ENCODE peak calls at places on chromosomes 2 and 18, in four cellular contexts. N is A549, B is heart right ventricle, W is BE2C. Y is an unnamed sample.

GRCh38 chr2:112711356-112711755 is 9.5 kb upstream of the NT5DC4 start:
- DNase-seq in N (no peak), B (no peak), W (no peak), Y (no peak)

GRCh38 chr2:160465406-160465805 is 28.2 kb downstream of the RBMS1 start:
- DNase-seq in N (no peak), B (no peak), W (no peak), Y (no peak)

GRCh38 chr2:151560289-151560688 is 150.6 kb downstream of the RIF1 start:
- DNase-seq in N (no peak), B (peak), W (no peak), Y (no peak)

GRCh38 chr18:26813043-26813442 is 52.5 kb downstream of the AQP4 start:
- DNase-seq in N (peak), B (peak), W (peak), Y (peak)

GRCh38 chr2:23745726-23746105 is 181.2 kb downstream of the ATAD2B start:
- DNase-seq in N (no peak), B (peak), W (peak), Y (no peak)

GRCh38 chr18:13261658-13262357 is 43.2 kb downstream of the LDLRAD4 start:
- DNase-seq in N (no peak), B (no peak), W (no peak), Y (no peak)

GRCh38 chr2:230778350-230779140 is 65.9 kb downstream of the CAB39 start:
- DNase-seq in N (no peak), B (no peak), W (no peak), Y (no peak)

GRCh38 chr2:196372276-196372809 is 201.0 kb upstream of the STK17B start:
- DNase-seq in N (no peak), B (no peak), W (no peak), Y (no peak)

GRCh38 chr18:22681912-22682311 is 251.2 kb upstream of the RBBP8 start:
- DNase-seq in N (no peak), B (no peak), W (no peak), Y (no peak)

GRCh38 chr18:46723856-46724415 is 32.9 kb downstream of the ST8SIA5 start:
- DNase-seq in N (no peak), B (no peak), W (no peak), Y (no peak)

GRCh38 chr2:128664499-128664971 is 345.9 kb upstream of the HS6ST1 start:
- DNase-seq in N (no peak), B (no peak), W (no peak), Y (no peak)

GRCh38 chr2:181104512-181105121 is 124.2 kb downstream of the UBE2E3 start:
- DNase-seq in N (peak), B (no peak), W (peak), Y (peak)

GRCh38 chr18:70659026-70659726 is 370.3 kb downstream of the SOCS6 start:
- DNase-seq in N (no peak), B (peak), W (no peak), Y (no peak)

GRCh38 chr2:225158360-225158759 is 116.1 kb upstream of the DOCK10 start:
- DNase-seq in N (no peak), B (no peak), W (no peak), Y (no peak)

GRCh38 chr18:2898131-2898640 is 51.4 kb downstream of the EMILIN2 start:
- DNase-seq in N (no peak), B (no peak), W (no peak), Y (peak)

GRCh38 chr2:240467149-240467642 is 31.7 kb downstream of the GPC1 start:
- DNase-seq in N (no peak), B (no peak), W (peak), Y (no peak)

GRCh38 chr2:873651-874580 is 76.7 kb upstream of the SNTG2 start:
- DNase-seq in N (no peak), B (no peak), W (no peak), Y (no peak)

GRCh38 chr2:136527560-136527959 is 237.8 kb upstream of the THSD7B start:
- DNase-seq in N (no peak), B (peak), W (no peak), Y (peak)

GRCh38 chr2:47654790-47655562 is 128.0 kb upstream of the MSH6 start:
- DNase-seq in N (no peak), B (no peak), W (no peak), Y (no peak)

GRCh38 chr2:237662671-237663093 is 35.3 kb downstream of the LRRFIP1 start:
- DNase-seq in N (no peak), B (peak), W (peak), Y (peak)

GRCh38 chr18:31489311-31489710 is 8.7 kb upstream of the DSG2 start:
- DNase-seq in N (no peak), B (no peak), W (no peak), Y (no peak)

GRCh38 chr2:75561566-75562512 is 1.1 kb upstream of the EVA1A start:
- DNase-seq in N (no peak), B (no peak), W (no peak), Y (no peak)

GRCh38 chr2:241066893-241067341 is 35.2 kb downstream of the MTERF4 start:
- DNase-seq in N (no peak), B (no peak), W (no peak), Y (no peak)

GRCh38 chr2:211867845-211868361 is 670.7 kb downstream of the ERBB4 start:
- DNase-seq in N (no peak), B (no peak), W (no peak), Y (no peak)

DNA sequence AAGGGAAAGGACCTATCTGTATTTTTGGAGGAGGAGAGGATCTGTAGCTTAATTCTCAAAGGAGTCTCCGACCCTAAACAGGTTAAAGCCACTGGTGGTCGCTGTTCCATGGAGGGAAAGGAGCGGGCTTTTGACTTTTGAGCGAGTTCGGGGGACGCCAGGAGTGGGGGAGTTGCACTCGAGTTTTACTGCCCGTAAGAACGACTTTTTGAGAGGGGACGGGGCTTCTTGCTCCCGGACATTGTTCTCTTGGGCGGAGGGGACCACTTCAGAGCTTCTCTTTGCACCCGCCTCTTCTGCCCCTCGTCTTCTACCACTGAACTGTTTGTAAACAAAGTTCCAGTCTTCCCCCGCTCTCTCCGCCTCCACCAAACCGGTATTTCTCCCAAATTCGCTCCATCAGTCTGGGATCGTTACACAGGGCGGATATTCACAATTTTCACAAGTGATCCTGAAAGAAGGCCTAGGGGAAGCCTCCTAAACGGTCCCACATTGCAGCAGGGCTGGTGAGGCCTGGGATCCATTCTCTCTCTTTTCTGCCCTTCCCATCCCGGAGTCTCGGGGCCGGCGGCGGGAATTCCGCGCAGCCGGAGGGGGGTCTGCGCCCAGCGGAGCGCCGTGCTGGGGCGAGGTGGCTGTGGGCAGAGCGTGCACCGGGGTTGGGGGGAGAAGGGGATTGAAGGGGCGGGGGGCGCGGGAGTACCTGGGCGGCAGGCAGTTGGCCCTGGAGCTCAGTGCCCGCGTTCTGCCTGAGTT is 6.6 kb downstream of the DLX2 start:
- DNase-seq in N (no peak), B (no peak), W (no peak), Y (no peak)
- TF ChIP-seq CTCF in N (no peak), B (no peak), W (peak), Y (no peak)

GRCh38 chr2:7661532-7661931 is 744.3 kb downstream of the RNF144A start:
- DNase-seq in N (no peak), B (no peak), W (no peak), Y (no peak)

GRCh38 chr2:7660816-7661215 is 743.6 kb downstream of the RNF144A start:
- DNase-seq in N (no peak), B (no peak), W (no peak), Y (no peak)

GRCh38 chr2:7653617-7654016 is 736.4 kb downstream of the RNF144A start:
- DNase-seq in N (no peak), B (no peak), W (no peak), Y (no peak)

GRCh38 chr2:7655629-7656028 is 738.4 kb downstream of the RNF144A start:
- DNase-seq in N (no peak), B (no peak), W (no peak), Y (no peak)

DNA sequence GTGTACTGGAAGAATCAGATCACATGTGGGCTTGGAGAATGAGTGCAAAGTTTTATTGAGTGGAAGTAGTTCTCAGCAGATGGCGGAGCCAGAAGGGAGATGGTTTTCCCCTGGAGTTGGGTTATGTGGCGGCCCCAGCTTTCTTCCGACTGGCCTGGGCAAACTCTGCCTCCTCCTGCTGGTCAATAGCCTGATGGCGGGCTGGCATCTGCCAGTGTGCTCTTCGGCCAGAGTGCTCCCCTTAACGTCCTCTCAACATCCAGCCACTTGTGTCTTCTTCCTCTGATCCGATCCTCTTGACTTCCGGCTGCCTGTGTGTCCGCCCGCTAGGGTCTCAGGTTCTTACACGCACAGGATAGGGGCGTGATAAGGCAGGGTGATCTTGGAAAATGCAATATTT is 741.3 kb downstream of the RNF144A start:
- DNase-seq in N (no peak), B (no peak), W (no peak), Y (no peak)
- TF ChIP-seq CTCF in N (no peak), B (no peak), W (no peak), Y (no peak)

DNA sequence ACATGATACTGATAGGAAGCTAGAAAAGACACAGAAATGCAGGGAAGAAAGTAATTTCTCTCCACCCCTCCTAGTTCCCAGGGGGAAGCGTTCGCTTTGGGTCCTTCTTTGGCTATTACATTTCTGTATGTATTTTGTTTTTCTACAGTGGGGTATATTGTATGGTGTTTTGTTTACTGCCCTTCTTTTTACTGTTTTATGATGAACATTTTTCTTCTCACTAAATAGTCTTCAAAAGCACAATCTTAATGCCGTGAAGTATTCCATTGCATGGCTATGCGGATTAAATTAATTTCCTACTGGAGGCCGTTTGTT is 354 bp upstream of the TMBIM1 start:
- DNase-seq in N (no peak), B (no peak), W (no peak), Y (no peak)
- TF ChIP-seq CTCF in N (no peak), B (no peak), W (no peak), Y (no peak)

GRCh38 chr2:100482741-100483140 is 12.5 kb downstream of the NMS start:
- DNase-seq in N (peak), B (no peak), W (peak), Y (peak)
- TF ChIP-seq CTCF in N (peak), B (no peak), W (peak), Y (no peak)

DNA sequence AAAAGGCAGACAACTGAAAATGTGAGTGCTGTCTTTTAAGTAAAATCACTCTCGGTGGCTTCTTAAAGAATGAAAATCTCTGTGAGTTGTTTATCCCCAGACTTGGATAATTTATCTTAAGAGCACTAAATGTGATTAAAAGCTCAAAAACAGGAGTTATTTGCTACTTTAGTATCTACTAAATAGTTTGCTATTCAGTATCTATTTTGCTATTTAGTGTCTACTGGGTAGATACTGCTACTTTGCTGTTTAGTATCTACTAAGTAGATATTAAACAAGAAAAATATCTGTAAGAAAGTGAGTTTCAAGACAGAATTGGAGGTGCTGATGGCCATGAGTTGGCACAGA is 1.4 kb upstream of the KCNG3 start:
- DNase-seq in N (no peak), B (no peak), W (no peak), Y (no peak)
- TF ChIP-seq CTCF in N (no peak), B (no peak), W (no peak), Y (no peak)

GRCh38 chr2:169106563-169107545 is 37.5 kb downstream of the DHRS9 start:
- DNase-seq in N (no peak), B (no peak), W (no peak), Y (no peak)
- TF ChIP-seq CTCF in N (no peak), B (no peak), W (no peak), Y (no peak)

GRCh38 chr2:121649652-121650553 is 641 bp upstream of the CLASP1 start:
- DNase-seq in N (peak), B (peak), W (peak), Y (peak)

GRCh38 chr2:121648206-121648605 is 1.1 kb downstream of the CLASP1 start:
- DNase-seq in N (no peak), B (no peak), W (no peak), Y (no peak)

GRCh38 chr2:121649402-121649651 is at the start of gene CLASP1:
- DNase-seq in N (peak), B (peak), W (peak), Y (peak)

GRCh38 chr2:121648611-121649401 is 456 bp downstream of the CLASP1 start:
- DNase-seq in N (peak), B (peak), W (peak), Y (peak)

GRCh38 chr2:121647396-121647795 is 1.9 kb downstream of the CLASP1 start:
- DNase-seq in N (no peak), B (no peak), W (no peak), Y (no peak)
- TF ChIP-seq CTCF in N (no peak), B (no peak), W (no peak), Y (no peak)

GRCh38 chr2:134718095-134718955 is 475 bp downstream of the TMEM163 start:
- DNase-seq in N (no peak), B (no peak), W (no peak), Y (peak)

GRCh38 chr2:134718956-134719814 is at the start of gene TMEM163:
- DNase-seq in N (no peak), B (no peak), W (no peak), Y (peak)

GRCh38 chr2:134721596-134721995 is 2.8 kb upstream of the TMEM163 start:
- DNase-seq in N (no peak), B (no peak), W (no peak), Y (no peak)

GRCh38 chr2:134724341-134724740 is 5.5 kb upstream of the TMEM163 start:
- DNase-seq in N (no peak), B (no peak), W (no peak), Y (no peak)

GRCh38 chr2:134722728-134723127 is 3.9 kb upstream of the TMEM163 start:
- DNase-seq in N (no peak), B (no peak), W (no peak), Y (no peak)
- TF ChIP-seq CTCF in N (peak), B (no peak), W (peak), Y (peak)

Y was measured in Calu3.